ENCODE peak calls at places on chromosome 10, in five cellular contexts. I, V, S, A and X are unnamed samples.

GRCh38 chr10:110081914-110082313 is 74.1 kb downstream of the ADD3 start:
- DNase-seq in I (peak; percentile 32), V (no peak), S (no peak), A (no peak), X (peak; percentile 43)

GRCh38 chr10:62384057-62384446 is 9.9 kb downstream of the ZNF365 start:
- DNase-seq in I (no peak), V (peak; percentile 38), S (peak; percentile 68), A (no peak), X (no peak)

GRCh38 chr10:18497955-18498354 is 153.4 kb downstream of the NSUN6 start:
- DNase-seq in I (no peak), V (no peak), S (no peak), A (no peak), X (no peak)

GRCh38 chr10:80137926-80138325 is 5.4 kb downstream of the PLAC9 start:
- DNase-seq in I (no peak), V (no peak), S (no peak), A (no peak), X (no peak)

GRCh38 chr10:118513174-118513573 is 82.3 kb downstream of the PRLHR start:
- DNase-seq in I (no peak), V (no peak), S (no peak), A (no peak), X (no peak)

GRCh38 chr10:101005869-101006567 is 6.4 kb downstream of the LZTS2 start:
- DNase-seq in I (no peak), V (no peak), S (no peak), A (no peak), X (no peak)

GRCh38 chr10:33247221-33247907 is 87.1 kb downstream of the NRP1 start:
- DNase-seq in I (no peak), V (no peak), S (no peak), A (no peak), X (no peak)

GRCh38 chr10:71075066-71075758 is 137.2 kb upstream of the UNC5B start:
- DNase-seq in I (no peak), V (no peak), S (no peak), A (peak; percentile 4), X (peak; percentile 87)

GRCh38 chr10:96370575-96371157 is 11.9 kb upstream of the OPALIN start:
- DNase-seq in I (peak; percentile 59), V (peak; percentile 46), S (no peak), A (peak; percentile 42), X (peak; percentile 39)

GRCh38 chr10:48800283-48800675 is 115.6 kb downstream of the WDFY4 start:
- DNase-seq in I (no peak), V (no peak), S (no peak), A (no peak), X (no peak)

GRCh38 chr10:69839696-69840345 is 38.1 kb downstream of the COL13A1 start:
- DNase-seq in I (no peak), V (no peak), S (no peak), A (no peak), X (no peak)

GRCh38 chr10:44975487-44976331 is 2.9 kb downstream of the DEPP1 start:
- DNase-seq in I (no peak), V (no peak), S (no peak), A (no peak), X (peak; percentile 84)

GRCh38 chr10:130169136-130169888 is 33.1 kb downstream of the GLRX3 start:
- DNase-seq in I (peak; percentile 60), V (no peak), S (peak; percentile 38), A (no peak), X (peak; percentile 78)

GRCh38 chr10:985361-985760 is 2.9 kb upstream of the GTPBP4 start:
- DNase-seq in I (no peak), V (no peak), S (no peak), A (no peak), X (no peak)

GRCh38 chr10:120813085-120813484 is 38.1 kb upstream of the WDR11 start:
- DNase-seq in I (no peak), V (no peak), S (no peak), A (no peak), X (no peak)

GRCh38 chr10:126857178-126857806 is 47.9 kb upstream of the DOCK1 start:
- DNase-seq in I (no peak), V (no peak), S (no peak), A (no peak), X (no peak)

GRCh38 chr10:129933456-129934092 is 30.5 kb downstream of the EBF3 start:
- DNase-seq in I (no peak), V (no peak), S (no peak), A (no peak), X (no peak)